ENCODE peak calls at places on chromosomes 2 and 18, in seven cellular contexts. Y is IMR-90; L is adipocyte; W is head of caudate nucleus; B is fibroblast of the aortic adventitia; S is stimulated activated CD4-positive, alpha-beta T cell treated with anti-CD3 and anti-CD28 coated beads, Interleukin-2, amount 100 ng/mL, for 48 hours; D is HL-60. Z is an unnamed sample.

GRCh38 chr18:44474596-44474995 is 206.1 kb upstream of the SETBP1 start:
- DNase-seq in Y (no peak), L (peak), W (no peak), B (peak), S (no peak), D (no peak), Z (no peak)

GRCh38 chr2:182068811-182069210 is 83.2 kb downstream of the PPP1R1C start:
- DNase-seq in Y (no peak), L (no peak), W (no peak), B (no peak), S (no peak), D (no peak), Z (no peak)

GRCh38 chr2:172361360-172361759 is 66.0 kb upstream of the ITGA6 start:
- DNase-seq in Y (peak), L (no peak), W (no peak), B (peak), S (no peak), D (no peak), Z (no peak)

GRCh38 chr18:374735-375168 is 106.9 kb upstream of the THOC1 start:
- DNase-seq in Y (no peak), L (no peak), W (no peak), B (no peak), S (no peak), D (no peak), Z (no peak)

GRCh38 chr2:151085101-151085640 is 176.5 kb downstream of the RBM43 start:
- DNase-seq in Y (peak), L (peak), W (no peak), B (peak), S (no peak), D (no peak), Z (no peak)

GRCh38 chr2:207330912-207331311 is 165.2 kb upstream of the KLF7 start:
- DNase-seq in Y (peak), L (peak), W (no peak), B (peak), S (peak), D (no peak), Z (no peak)

GRCh38 chr2:61426267-61426897 is 44.5 kb downstream of the USP34 start:
- DNase-seq in Y (no peak), L (no peak), W (no peak), B (no peak), S (peak), D (no peak), Z (peak)

GRCh38 chr2:78992807-78993517 is 32.5 kb upstream of the REG3G start:
- DNase-seq in Y (no peak), L (no peak), W (peak), B (no peak), S (no peak), D (no peak), Z (no peak)

GRCh38 chr2:25417715-25418369 is 76.1 kb upstream of the DNMT3A start:
- DNase-seq in Y (no peak), L (no peak), W (no peak), B (no peak), S (no peak), D (no peak), Z (no peak)

GRCh38 chr2:200797242-200797770 is 14.4 kb upstream of the BZW1 start:
- DNase-seq in Y (peak), L (peak), W (no peak), B (peak), S (no peak), D (no peak), Z (no peak)

GRCh38 chr2:131048641-131049040 is 44.6 kb downstream of the FAM168B start:
- DNase-seq in Y (no peak), L (no peak), W (no peak), B (no peak), S (no peak), D (no peak), Z (no peak)

GRCh38 chr2:20224191-20224715 is 677 bp downstream of the SDC1 start:
- DNase-seq in Y (no peak), L (peak), W (no peak), B (no peak), S (no peak), D (no peak), Z (no peak)

GRCh38 chr2:222320441-222321395 is 21.9 kb upstream of the PAX3 start:
- DNase-seq in Y (no peak), L (peak), W (peak), B (no peak), S (no peak), D (no peak), Z (no peak)

GRCh38 chr2:228763600-228763999 is 507.5 kb downstream of the PID1 start:
- DNase-seq in Y (no peak), L (no peak), W (no peak), B (no peak), S (no peak), D (no peak), Z (no peak)

GRCh38 chr2:230933521-230934180 is 8.6 kb upstream of the GPR55 start:
- DNase-seq in Y (no peak), L (no peak), W (peak), B (no peak), S (no peak), D (no peak), Z (peak)

GRCh38 chr2:61218817-61219170 is 56.8 kb downstream of the C2orf74 start:
- DNase-seq in Y (no peak), L (peak), W (no peak), B (no peak), S (no peak), D (no peak), Z (no peak)

GRCh38 chr2:206863196-206863595 is 76.1 kb upstream of the CPO start:
- DNase-seq in Y (no peak), L (peak), W (no peak), B (peak), S (no peak), D (no peak), Z (no peak)

GRCh38 chr2:16931441-16931840 is 265.8 kb upstream of the CYRIA start:
- DNase-seq in Y (no peak), L (no peak), W (no peak), B (no peak), S (no peak), D (no peak), Z (no peak)

GRCh38 chr2:156784034-156784433 is 347.9 kb downstream of the GPD2 start:
- DNase-seq in Y (no peak), L (no peak), W (no peak), B (no peak), S (no peak), D (no peak), Z (no peak)

GRCh38 chr2:239836021-239836765 is 188.9 kb downstream of the NDUFA10 start:
- DNase-seq in Y (no peak), L (no peak), W (no peak), B (no peak), S (no peak), D (no peak), Z (no peak)

GRCh38 chr2:97785818-97786217 is 72.4 kb downstream of the ZAP70 start:
- DNase-seq in Y (no peak), L (no peak), W (no peak), B (peak), S (no peak), D (no peak), Z (no peak)

GRCh38 chr2:112839407-112840067 is 3.0 kb upstream of the IL1B start:
- DNase-seq in Y (no peak), L (no peak), W (peak), B (no peak), S (no peak), D (peak), Z (peak)

GRCh38 chr2:66555076-66555475 is 120.2 kb downstream of the MEIS1 start:
- DNase-seq in Y (peak), L (no peak), W (no peak), B (peak), S (no peak), D (no peak), Z (no peak)

GRCh38 chr18:69757733-69758132 is 189.9 kb downstream of the CD226 start:
- DNase-seq in Y (peak), L (no peak), W (peak), B (peak), S (no peak), D (no peak), Z (no peak)

GRCh38 chr2:65130440-65131175 is 702 bp upstream of the RAB1A start:
- DNase-seq in Y (no peak), L (no peak), W (no peak), B (peak), S (no peak), D (peak), Z (no peak)

GRCh38 chr2:115305712-115306111 is 863.3 kb downstream of the DPP10 start:
- DNase-seq in Y (no peak), L (no peak), W (no peak), B (no peak), S (no peak), D (no peak), Z (no peak)

GRCh38 chr2:18896106-18896505 is 306.7 kb upstream of the NT5C1B start:
- DNase-seq in Y (peak), L (peak), W (no peak), B (peak), S (no peak), D (no peak), Z (no peak)

GRCh38 chr2:235043762-235044500 is 92.1 kb downstream of the SH3BP4 start:
- DNase-seq in Y (no peak), L (no peak), W (no peak), B (no peak), S (no peak), D (no peak), Z (peak)

GRCh38 chr2:231714639-231715498 is 6.5 kb downstream of the PTMA start:
- DNase-seq in Y (no peak), L (peak), W (peak), B (peak), S (peak), D (no peak), Z (peak)

GRCh38 chr18:4510709-4511108 is 55.6 kb upstream of the DLGAP1 start:
- DNase-seq in Y (no peak), L (no peak), W (no peak), B (peak), S (no peak), D (no peak), Z (no peak)

GRCh38 chr2:20428717-20429490 is 18.0 kb upstream of the RHOB start:
- DNase-seq in Y (no peak), L (no peak), W (no peak), B (no peak), S (no peak), D (no peak), Z (no peak)

GRCh38 chr2:98026292-98026691 is 30.5 kb upstream of the TMEM131 start:
- DNase-seq in Y (no peak), L (peak), W (no peak), B (peak), S (no peak), D (no peak), Z (no peak)

GRCh38 chr2:240288087-240288521 is 147.4 kb upstream of the GPC1 start:
- DNase-seq in Y (no peak), L (no peak), W (no peak), B (no peak), S (no peak), D (no peak), Z (no peak)

GRCh38 chr2:234678721-234679120 is 181.8 kb upstream of the ARL4C start:
- DNase-seq in Y (peak), L (peak), W (no peak), B (peak), S (no peak), D (no peak), Z (no peak)

GRCh38 chr2:190713476-190713875 is 64.6 kb downstream of the NAB1 start:
- DNase-seq in Y (peak), L (no peak), W (no peak), B (peak), S (no peak), D (no peak), Z (no peak)

GRCh38 chr18:60935046-60935445 is 398.2 kb upstream of the CDH20 start:
- DNase-seq in Y (no peak), L (peak), W (no peak), B (peak), S (no peak), D (no peak), Z (no peak)

GRCh38 chr2:49069829-49070228 is 84.5 kb downstream of the FSHR start:
- DNase-seq in Y (no peak), L (no peak), W (no peak), B (no peak), S (no peak), D (no peak), Z (no peak)

GRCh38 chr2:69200107-69200520 is 186.9 kb downstream of the GFPT1 start:
- DNase-seq in Y (peak), L (peak), W (no peak), B (peak), S (no peak), D (no peak), Z (no peak)

GRCh38 chr2:85886585-85886984 is 2.2 kb downstream of the ST3GAL5 start:
- DNase-seq in Y (peak), L (peak), W (peak), B (peak), S (peak), D (no peak), Z (peak)